ENCODE peak calls at places on chromosomes 11 and 22, in nine cellular contexts. B is fibroblast of lung, D is choroid plexus epithelial cell, P is NCI-H2081, G is T follicular helper cell, E is fibroblast of mammary gland, K is fibroblast of the conjunctiva, H is fibroblast of pulmonary artery, T is dorsolateral prefrontal cortex. S is an unnamed sample.

GRCh38 chr11:110373061-110373702 is 56.6 kb upstream of the FDX1 start:
- DNase-seq in B (peak; percentile 36), D (peak; percentile 72), P (no peak), G (no peak), E (peak; percentile 80), K (no peak), H (peak; percentile 65), T (no peak), S (no peak)

GRCh38 chr11:74006743-74007304 is 2.1 kb downstream of the UCP3 start:
- DNase-seq in B (no peak), D (no peak), P (no peak), G (no peak), E (no peak), K (no peak), H (no peak), T (no peak), S (no peak)

GRCh38 chr22:31217890-31218287 is 5.8 kb downstream of the LIMK2 start:
- DNase-seq in B (no peak), D (peak; percentile 54), P (no peak), G (no peak), E (no peak), K (no peak), H (no peak), T (no peak), S (no peak)

GRCh38 chr11:119599864-119600593 is 129.0 kb downstream of the NECTIN1 start:
- DNase-seq in B (no peak), D (no peak), P (no peak), G (no peak), E (peak; percentile 8), K (no peak), H (no peak), T (no peak), S (no peak)

GRCh38 chr11:102760355-102761035 is 19.9 kb downstream of the MMP10 start:
- DNase-seq in B (peak; percentile 97), D (peak; percentile 93), P (peak; percentile 25), G (no peak), E (peak; percentile 97), K (peak; percentile 96), H (peak; percentile 93), T (no peak), S (no peak)

GRCh38 chr11:69480547-69481392 is 693 bp upstream of the LINC01488 start:
- DNase-seq in B (peak; percentile 26), D (peak; percentile 60), P (no peak), G (no peak), E (peak; percentile 86), K (no peak), H (peak; percentile 27), T (no peak), S (no peak)

GRCh38 chr11:95793111-95793510 is 2.8 kb downstream of the CEP57 start:
- DNase-seq in B (no peak), D (no peak), P (no peak), G (no peak), E (peak; percentile 38), K (no peak), H (no peak), T (no peak), S (no peak)

GRCh38 chr11:96464695-96465307 is 75.0 kb downstream of the JRKL start:
- DNase-seq in B (peak; percentile 68), D (peak; percentile 90), P (peak; percentile 74), G (no peak), E (peak; percentile 80), K (peak; percentile 80), H (peak; percentile 88), T (no peak), S (no peak)

GRCh38 chr11:18384157-18384641 is 10.2 kb upstream of the LDHA start:
- DNase-seq in B (peak; percentile 85), D (peak; percentile 92), P (peak; percentile 17), G (no peak), E (peak; percentile 81), K (peak; percentile 83), H (peak; percentile 91), T (no peak), S (no peak)

GRCh38 chr11:86418513-86418912 is 43.8 kb downstream of the CCDC81 start:
- DNase-seq in B (no peak), D (no peak), P (no peak), G (no peak), E (no peak), K (no peak), H (no peak), T (no peak), S (no peak)

GRCh38 chr22:50059881-50060262 is 1.8 kb upstream of the TTLL8 start:
- DNase-seq in B (no peak), D (no peak), P (no peak), G (no peak), E (no peak), K (no peak), H (no peak), T (no peak), S (no peak)

GRCh38 chr11:24965780-24966179 is 468.9 kb downstream of the LUZP2 start:
- DNase-seq in B (peak; percentile 62), D (peak; percentile 50), P (no peak), G (no peak), E (no peak), K (no peak), H (peak; percentile 7), T (no peak), S (no peak)

GRCh38 chr22:40479887-40480538 is 109.6 kb downstream of the SGSM3 start:
- DNase-seq in B (peak; percentile 29), D (peak; percentile 55), P (no peak), G (no peak), E (peak; percentile 75), K (no peak), H (peak; percentile 60), T (no peak), S (no peak)

GRCh38 chr11:104968856-104969776 is 742 bp upstream of the CASP4 start:
- DNase-seq in B (peak; percentile 4), D (peak; percentile 36), P (peak; percentile 43), G (no peak), E (peak; percentile 45), K (no peak), H (peak; percentile 55), T (no peak), S (no peak)